ENCODE peak calls at places on chromosomes 11 and 22, in ten cellular contexts. Z is transverse colon, E is suprapubic skin, T is stomach, J is H1, D is upper lobe of left lung, B is SK-N-SH, W is K562, V is sigmoid colon, F is GM12878. G is an unnamed sample.

GRCh38 chr11:118565062-118565461 is 669 bp downstream of the IFT46 start:
- DNase-seq in J (no peak), W (no peak), D (no peak), E (no peak), F (no peak), T (no peak), Z (no peak), V (no peak), B (no peak), G (peak; percentile 50)

GRCh38 chr11:47495856-47496217 is 46.9 kb upstream of the RAPSN start:
- DNase-seq in B (no peak), Z (no peak), T (no peak), J (no peak), D (no peak), F (no peak), E (no peak), W (no peak), V (no peak), G (no peak)

GRCh38 chr11:92794783-92795182 is 174.7 kb upstream of the MTNR1B start:
- DNase-seq in Z (no peak), B (no peak), E (no peak), V (no peak), J (no peak), F (no peak), T (no peak), W (no peak), D (no peak), G (no peak)

GRCh38 chr22:50269573-50270301 is 443 bp downstream of the MAPK11 start:
- DNase-seq in V (no peak), J (no peak), Z (no peak), D (peak; percentile 92), W (peak; percentile 72), T (no peak), E (no peak), F (no peak), B (peak; percentile 90), G (no peak)

GRCh38 chr22:41875531-41876242 is 39.2 kb downstream of the SHISA8 start:
- DNase-seq in V (no peak), F (no peak), B (no peak), T (no peak), Z (no peak), J (no peak), W (no peak), D (no peak), E (no peak), G (no peak)

GRCh38 chr11:17968206-17968605 is 44.6 kb downstream of the SERGEF start:
- DNase-seq in B (no peak), J (no peak), D (no peak), V (no peak), Z (no peak), E (no peak), F (no peak), T (no peak), W (no peak), G (no peak)

GRCh38 chr22:20973634-20974286 is 6.7 kb downstream of the AIFM3 start:
- DNase-seq in T (no peak), E (no peak), Z (no peak), B (no peak), D (peak; percentile 77), F (no peak), V (no peak), W (no peak), J (no peak), G (no peak)

GRCh38 chr11:35009191-35009940 is 92.9 kb downstream of the PDHX start:
- DNase-seq in Z (peak; percentile 42), F (no peak), T (no peak), W (no peak), E (no peak), J (no peak), D (no peak), V (no peak), B (no peak), G (no peak)

GRCh38 chr11:65487467-65488272 is 11.2 kb upstream of the MALAT1 start:
- DNase-seq in J (peak; percentile 95), Z (peak; percentile 95), W (peak; percentile 90), E (peak; percentile 100), D (no peak), B (peak; percentile 90), V (peak; percentile 100), T (peak; percentile 98), F (no peak), G (peak; percentile 100)

GRCh38 chr11:64233913-64234839 is at the start of gene VEGFB:
- DNase-seq in J (peak; percentile 75), B (peak; percentile 92), F (no peak), V (peak; percentile 91), E (no peak), D (peak; percentile 95), Z (peak; percentile 86), W (peak; percentile 86), T (peak; percentile 81), G (peak; percentile 93)

GRCh38 chr11:58318532-58318931 is 40.3 kb downstream of the OR5B17 start:
- DNase-seq in W (no peak), V (no peak), F (no peak), T (no peak), Z (no peak), E (no peak), J (no peak), B (no peak), D (no peak), G (no peak)

DNA sequence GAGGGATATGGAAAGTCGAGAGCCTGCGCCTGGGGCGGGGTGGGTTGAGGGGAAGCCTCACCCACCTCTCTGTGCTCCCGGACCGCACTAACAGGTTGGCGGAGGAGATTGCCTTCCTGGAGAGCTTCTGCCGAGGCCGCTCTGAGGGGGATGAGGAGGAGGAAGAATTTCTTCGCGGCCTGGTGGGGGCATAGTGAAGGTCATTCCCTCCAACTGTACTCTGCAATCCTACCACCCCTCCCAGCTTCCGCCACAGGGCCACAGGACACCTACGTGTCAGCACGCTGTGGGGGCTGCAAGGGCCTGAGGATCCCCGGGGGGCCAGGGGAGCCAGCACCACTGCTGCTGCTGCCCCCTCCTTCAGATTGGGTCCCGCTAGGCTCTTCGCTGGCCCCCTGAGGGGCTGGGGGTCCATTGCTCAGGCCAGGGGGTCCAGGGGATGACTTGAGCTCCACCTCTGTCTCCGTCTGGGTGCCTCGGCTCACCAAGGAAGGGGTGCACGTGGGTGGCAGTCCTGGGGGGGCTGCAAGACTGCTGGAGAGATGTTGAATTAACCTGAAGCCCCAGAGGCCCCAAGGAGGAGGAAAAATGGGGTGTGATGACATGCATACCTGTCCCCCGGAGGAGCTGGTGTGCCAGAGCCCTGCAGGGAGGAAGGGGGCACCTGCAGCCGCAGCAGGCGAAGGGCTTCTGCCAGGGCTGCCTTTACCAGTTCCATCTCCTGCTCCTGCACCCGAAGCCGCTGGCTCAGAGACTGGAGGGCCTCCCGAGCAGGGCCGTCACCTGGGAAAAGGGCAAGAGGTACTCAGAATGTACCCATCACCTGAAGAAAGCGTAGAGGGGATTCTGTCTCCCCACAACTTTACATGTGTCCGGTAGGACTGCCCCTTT is 1.5 kb downstream of the EML3 start:
- DNase-seq in J (no peak), B (no peak), Z (no peak), V (no peak), F (no peak), E (no peak), D (peak; percentile 64), W (no peak), T (no peak), G (no peak)
- H3K4me1 ChIP-seq in J (peaks cover 14% of the 10 kb centered on the region), B (peaks cover 4% of the 10 kb centered on the region), Z (peaks cover 24% of the 10 kb centered on the region), V (peaks cover 19% of the 10 kb centered on the region), F (peaks cover 14% of the 10 kb centered on the region), E (peaks cover 39% of the 10 kb centered on the region), D (peaks cover 21% of the 10 kb centered on the region), W (peaks cover 59% of the 10 kb centered on the region), T (peaks cover 26% of the 10 kb centered on the region), G (peaks cover 48% of the 10 kb centered on the region)

GRCh38 chr22:37894939-37895670 is 11.0 kb upstream of the MICALL1 start:
- DNase-seq in F (no peak), W (no peak), V (no peak), J (peak; percentile 65), B (no peak), Z (no peak), T (peak; percentile 30), E (no peak), D (no peak), G (no peak)

GRCh38 chr22:37897805-37898204 is 8.3 kb upstream of the MICALL1 start:
- DNase-seq in E (no peak), B (no peak), T (no peak), F (no peak), D (no peak), J (no peak), V (no peak), W (no peak), Z (no peak), G (no peak)

GRCh38 chr22:37896181-37896592 is 9.9 kb upstream of the MICALL1 start:
- DNase-seq in E (no peak), J (no peak), Z (peak; percentile 59), V (no peak), W (no peak), T (peak; percentile 42), B (no peak), F (peak; percentile 60), D (no peak), G (no peak)

GRCh38 chr22:37896939-37897338 is 9.2 kb upstream of the MICALL1 start:
- DNase-seq in D (no peak), Z (no peak), T (no peak), F (no peak), E (no peak), V (no peak), B (no peak), J (no peak), W (no peak), G (no peak)

GRCh38 chr22:37898441-37899181 is 7.5 kb upstream of the MICALL1 start:
- DNase-seq in D (peak; percentile 83), E (no peak), W (no peak), B (no peak), J (peak; percentile 60), Z (no peak), V (peak; percentile 78), F (no peak), T (peak; percentile 60), G (no peak)
- TF ChIP-seq EP300 in D (no peak), E (no peak), W (no peak), B (no peak), J (no peak), Z (no peak), V (no peak), F (no peak), T (no peak), G (no peak)

DNA sequence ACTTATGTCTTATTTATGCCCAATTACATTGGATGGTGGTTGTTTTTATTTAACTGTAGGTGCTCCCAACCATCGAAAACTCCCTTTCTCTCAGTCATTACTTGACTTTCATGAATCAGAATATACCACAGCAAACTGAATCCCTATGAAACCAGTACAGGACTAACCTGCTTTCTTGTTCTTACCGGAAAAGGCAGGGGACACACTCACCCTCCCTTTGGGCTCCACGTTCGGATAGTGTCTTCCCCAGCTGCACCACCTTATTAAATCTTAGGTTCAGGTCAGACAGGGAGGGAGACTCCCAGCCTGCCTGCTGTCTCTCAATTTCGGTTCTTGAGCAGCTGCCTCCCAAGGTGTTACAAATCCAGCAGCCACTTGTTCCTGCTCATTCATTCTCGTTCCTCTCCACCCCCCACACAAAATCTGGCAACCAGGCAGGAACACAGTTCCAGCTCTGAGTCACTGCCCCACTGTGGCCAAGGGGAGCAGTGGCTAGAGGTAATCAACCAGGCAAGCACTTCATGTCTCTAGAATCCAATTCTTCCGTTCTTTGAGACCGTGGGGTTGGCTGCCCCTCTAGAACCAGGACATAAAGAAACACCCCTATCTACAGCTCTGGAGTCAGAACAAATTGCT is 133.0 kb downstream of the PLEKHA7 start:
- DNase-seq in E (no peak), J (no peak), Z (no peak), F (no peak), T (peak; percentile 76), W (peak; percentile 61), B (no peak), V (peak; percentile 70), D (no peak), G (no peak)
- TF ChIP-seq POLR2AphosphoS5 in E (no peak), J (no peak), Z (no peak), F (no peak), T (no peak), W (no peak), B (no peak), V (no peak), D (no peak), G (no peak)

GRCh38 chr22:39433476-39434242 is 23.2 kb upstream of the MGAT3 start:
- DNase-seq in Z (no peak), W (no peak), B (no peak), F (no peak), J (no peak), D (no peak), E (no peak), T (no peak), V (no peak), G (no peak)
- H3K4me1 ChIP-seq in Z (peaks cover 22% of the 10 kb centered on the region), W (peaks cover 38% of the 10 kb centered on the region), B (no peaks in the 10 kb centered on the region), F (peaks cover 17% of the 10 kb centered on the region), J (peaks cover 16% of the 10 kb centered on the region), D (peaks cover 30% of the 10 kb centered on the region), E (peaks cover 26% of the 10 kb centered on the region), T (peaks cover 42% of the 10 kb centered on the region), V (peaks cover 17% of the 10 kb centered on the region), G (peaks cover 48% of the 10 kb centered on the region)